ENCODE peak calls at places on chromosomes 6 and 20, in five cellular contexts. M is BE2C, S is K562, F is Peyer's patch, E is neural crest cell. W is an unnamed sample.

GRCh38 chr6:47479156-47479541 is 1.6 kb downstream of the CD2AP start:
- DNase-seq in M (no peak), F (no peak), S (peak), E (no peak), W (no peak)

GRCh38 chr20:63346131-63347080 is 14.7 kb downstream of the CHRNA4 start:
- DNase-seq in S (no peak), M (no peak), F (no peak), E (no peak), W (no peak)

GRCh38 chr20:20548527-20549266 is 163.7 kb downstream of the RALGAPA2 start:
- DNase-seq in M (no peak), F (no peak), S (no peak), E (no peak), W (no peak)

GRCh38 chr20:11112837-11113236 is 439.0 kb upstream of the JAG1 start:
- DNase-seq in M (no peak), F (no peak), S (no peak), E (no peak), W (no peak)

GRCh38 chr6:44495036-44495901 is 107.8 kb downstream of the CDC5L start:
- DNase-seq in S (no peak), E (no peak), M (no peak), F (no peak), W (no peak)

GRCh38 chr20:3614509-3614908 is 48.7 kb downstream of the GFRA4 start:
- DNase-seq in E (no peak), M (no peak), S (no peak), F (no peak), W (no peak)

GRCh38 chr20:6006603-6006949 is 47.3 kb downstream of the LRRN4 start:
- DNase-seq in S (no peak), E (no peak), F (no peak), M (no peak), W (no peak)

GRCh38 chr6:150566486-150566885 is 33.2 kb upstream of the PLEKHG1 start:
- DNase-seq in M (no peak), S (no peak), E (no peak), F (no peak), W (no peak)

GRCh38 chr6:42616716-42617115 is 52.9 kb downstream of the UBR2 start:
- DNase-seq in M (no peak), F (no peak), E (no peak), S (no peak), W (no peak)

GRCh38 chr6:70222350-70222749 is 80.5 kb downstream of the COL9A1 start:
- DNase-seq in F (no peak), S (no peak), M (no peak), E (no peak), W (no peak)

GRCh38 chr20:23061713-23062561 is 12.5 kb upstream of the THBD start:
- DNase-seq in F (no peak), S (peak), M (no peak), E (no peak), W (peak)
- TF ChIP-seq CTCF in F (peak), S (peak), M (no peak), E (peak), W (peak)

DNA sequence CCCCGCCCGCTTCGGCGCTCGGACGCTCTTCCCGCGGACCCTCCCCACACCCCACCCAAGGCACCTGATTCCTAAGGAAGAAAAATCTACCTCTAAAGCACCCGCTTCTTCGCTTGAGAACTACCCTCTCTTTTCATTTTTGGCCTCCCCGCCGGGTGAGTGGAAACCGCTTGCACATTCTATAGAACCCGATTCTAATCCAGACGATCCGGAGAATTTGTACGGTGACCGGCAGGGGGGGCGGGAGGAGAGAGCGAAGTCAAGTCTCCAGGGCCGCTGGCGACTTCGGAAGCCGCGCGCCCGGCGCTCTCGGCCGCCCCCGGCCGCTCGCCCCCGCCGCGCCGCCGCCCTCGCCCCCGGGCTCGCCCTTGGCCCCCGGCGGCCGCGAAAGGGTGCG is at the start of gene RBM24:
- DNase-seq in F (no peak), E (peak), M (peak), S (peak), W (no peak)
- TF ChIP-seq CTCF in F (peak), E (peak), M (no peak), S (no peak), W (no peak)

GRCh38 chr6:53513519-53513966 is 31.4 kb downstream of the GCLC start:
- DNase-seq in M (no peak), F (no peak), E (no peak), S (no peak), W (no peak)
- TF ChIP-seq CTCF in M (no peak), F (peak), E (no peak), S (no peak), W (no peak)

DNA sequence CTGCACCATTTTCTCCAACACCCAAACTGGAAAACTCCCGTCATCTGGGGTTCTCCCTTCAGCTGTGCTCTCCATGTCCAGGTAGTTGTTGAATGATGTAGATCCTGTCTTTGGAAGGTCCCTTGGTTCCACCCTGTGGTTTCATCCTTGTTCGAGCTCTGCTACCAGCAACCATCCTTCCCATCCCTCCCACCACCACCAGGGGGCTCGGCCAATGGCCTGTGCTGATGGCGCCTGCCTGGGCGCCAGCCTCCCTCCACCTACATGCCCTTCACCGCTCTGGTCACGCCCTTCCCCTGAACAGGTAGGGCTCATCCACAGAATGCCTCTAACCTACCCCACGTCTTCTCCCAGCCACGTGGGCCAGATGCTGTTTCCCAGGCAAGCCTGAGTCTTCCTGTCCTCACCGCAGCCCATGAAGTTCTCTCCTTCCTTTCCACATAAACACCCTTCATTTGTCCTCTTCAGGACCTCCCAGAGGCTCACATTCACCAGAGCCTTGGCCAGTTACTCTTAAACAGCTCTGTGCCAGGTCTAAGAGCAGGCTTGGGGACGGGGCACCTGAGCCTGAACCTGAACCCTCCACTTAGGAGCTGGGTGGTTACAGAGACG is 75.1 kb upstream of the DUSP22 start:
- DNase-seq in S (peak), F (peak), M (peak), E (peak), W (no peak)
- TF ChIP-seq CTCF in S (peak), F (peak), M (peak), E (peak), W (peak)

GRCh38 chr20:49890651-49891361 is 24.5 kb downstream of the SPATA2 start:
- DNase-seq in S (no peak), E (no peak), F (no peak), M (no peak), W (peak)

GRCh38 chr20:49888341-49889244 is 26.7 kb downstream of the SPATA2 start:
- DNase-seq in M (peak), S (peak), F (peak), E (peak), W (peak)

GRCh38 chr20:49891486-49891885 is 23.8 kb downstream of the SPATA2 start:
- DNase-seq in E (no peak), F (no peak), S (no peak), M (no peak), W (peak)

GRCh38 chr20:49889245-49889942 is 25.9 kb downstream of the SPATA2 start:
- DNase-seq in M (no peak), E (no peak), S (no peak), F (no peak), W (peak)

DNA sequence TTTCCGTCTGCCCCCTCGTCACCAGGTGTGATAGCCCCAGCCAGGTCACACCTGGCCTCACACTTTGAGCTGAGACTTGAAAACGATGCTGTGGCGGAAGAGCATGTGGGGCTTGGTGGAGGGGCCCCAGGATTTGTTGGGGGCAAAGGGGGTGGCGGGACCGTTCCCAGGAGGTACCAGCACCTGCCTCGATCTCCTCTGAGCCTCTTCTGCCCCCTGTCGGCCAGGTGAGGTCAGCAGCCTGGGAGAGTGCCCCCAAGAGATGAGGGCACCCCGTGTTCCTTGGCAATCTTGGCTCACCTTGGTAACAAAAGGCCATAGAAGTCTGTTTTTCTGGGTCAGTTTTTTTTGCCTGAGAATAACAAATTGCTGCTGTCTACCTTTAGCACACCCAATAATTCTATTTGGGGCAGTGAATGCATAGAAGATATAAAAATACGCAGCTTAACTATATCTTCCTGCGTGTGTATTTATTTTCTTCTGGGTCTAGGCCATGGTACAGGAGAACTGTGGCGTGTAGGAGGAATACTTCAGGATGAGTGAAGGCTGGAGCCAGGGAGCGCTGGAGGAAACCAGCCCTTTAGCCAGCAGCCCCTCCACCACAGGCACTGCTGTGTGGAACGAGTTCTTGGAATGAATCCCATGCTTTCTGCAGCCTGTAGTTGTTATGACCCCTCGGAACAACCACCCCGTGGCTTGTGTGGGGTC is 25.2 kb downstream of the SPATA2 start:
- DNase-seq in F (no peak), S (no peak), M (no peak), E (no peak), W (peak)
- TF ChIP-seq CTCF in F (peak), S (peak), M (peak), E (peak), W (no peak)

GRCh38 chr6:155245871-155246270 is 17.9 kb upstream of the CLDN20 start:
- DNase-seq in S (no peak), E (no peak), M (no peak), F (no peak), W (no peak)

GRCh38 chr6:155246825-155247224 is 17.0 kb upstream of the CLDN20 start:
- DNase-seq in E (no peak), F (no peak), M (no peak), S (no peak), W (no peak)

GRCh38 chr6:155250701-155251381 is 13.0 kb upstream of the CLDN20 start:
- DNase-seq in M (no peak), E (no peak), F (no peak), S (no peak), W (no peak)

GRCh38 chr6:155247618-155248017 is 16.2 kb upstream of the CLDN20 start:
- DNase-seq in M (no peak), F (no peak), S (no peak), E (no peak), W (no peak)

GRCh38 chr6:155248021-155249001 is 15.5 kb upstream of the CLDN20 start:
- DNase-seq in F (peak), M (peak), E (peak), S (peak), W (no peak)
- TF ChIP-seq CTCF in F (peak), M (peak), E (peak), S (peak), W (peak)

GRCh38 chr6:25492951-25493350 is 159.1 kb upstream of the SCGN start:
- DNase-seq in E (no peak), S (no peak), M (no peak), F (no peak), W (no peak)

GRCh38 chr6:25497383-25497782 is 154.6 kb upstream of the SCGN start:
- DNase-seq in M (no peak), S (no peak), F (no peak), E (no peak), W (no peak)

GRCh38 chr6:25490018-25490865 is 161.8 kb upstream of the SCGN start:
- DNase-seq in E (peak), S (peak), M (peak), F (peak), W (peak)

GRCh38 chr6:25498510-25498909 is 153.5 kb upstream of the SCGN start:
- DNase-seq in S (no peak), E (no peak), F (no peak), M (no peak), W (no peak)

GRCh38 chr6:25494469-25494868 is 157.5 kb upstream of the SCGN start:
- DNase-seq in S (no peak), M (no peak), E (no peak), F (no peak), W (no peak)
- TF ChIP-seq CTCF in S (no peak), M (no peak), E (no peak), F (no peak), W (no peak)

GRCh38 chr20:51767018-51767866 is 948 bp downstream of the ATP9A start:
- DNase-seq in F (peak), S (peak), E (peak), M (peak), W (no peak)
- TF ChIP-seq CTCF in F (peak), S (no peak), E (peak), M (peak), W (no peak)